ENCODE peak calls at places on chromosomes 4 and X, in six cellular contexts. One of them, this sample, is unnamed.

GRCh38 chrX:102129473-102129872 is 4.0 kb downstream of the TCEAL2 start:
- DNase-seq in Right ventricle myocardium superior: no peak
- DNase-seq in substantia nigra: no peak
- DNase-seq in suprapubic skin: no peak
- DNase-seq in astrocyte of the spinal cord: peak
- DNase-seq in tibial nerve: no peak
- DNase-seq in this sample: peak

GRCh38 chr4:95732061-95732460 is 107.8 kb upstream of the PDHA2 start:
- DNase-seq in suprapubic skin: no peak
- DNase-seq in astrocyte of the spinal cord: peak
- DNase-seq in substantia nigra: no peak
- DNase-seq in Right ventricle myocardium superior: no peak
- DNase-seq in tibial nerve: no peak
- DNase-seq in this sample: peak

GRCh38 chrX:18701621-18702361 is 5.7 kb upstream of the PPEF1 start:
- DNase-seq in suprapubic skin: no peak
- DNase-seq in astrocyte of the spinal cord: peak
- DNase-seq in substantia nigra: no peak
- DNase-seq in tibial nerve: peak
- DNase-seq in Right ventricle myocardium superior: peak
- DNase-seq in this sample: peak

GRCh38 chr4:118279920-118280432 is 72.8 kb downstream of the PRSS12 start:
- DNase-seq in tibial nerve: no peak
- DNase-seq in Right ventricle myocardium superior: no peak
- DNase-seq in substantia nigra: no peak
- DNase-seq in astrocyte of the spinal cord: no peak
- DNase-seq in suprapubic skin: no peak
- DNase-seq in this sample: no peak

GRCh38 chr4:57064811-57065711 is 45.1 kb downstream of the IGFBP7 start:
- DNase-seq in tibial nerve: peak
- DNase-seq in suprapubic skin: no peak
- DNase-seq in astrocyte of the spinal cord: peak
- DNase-seq in Right ventricle myocardium superior: peak
- DNase-seq in substantia nigra: no peak
- DNase-seq in this sample: peak

GRCh38 chr4:107629318-107629717 is 90.7 kb downstream of the PAPSS1 start:
- DNase-seq in astrocyte of the spinal cord: no peak
- DNase-seq in Right ventricle myocardium superior: no peak
- DNase-seq in suprapubic skin: no peak
- DNase-seq in tibial nerve: peak
- DNase-seq in substantia nigra: no peak
- DNase-seq in this sample: no peak

GRCh38 chr4:117096462-117096861 is 11.1 kb upstream of the TRAM1L1 start:
- DNase-seq in astrocyte of the spinal cord: no peak
- DNase-seq in tibial nerve: no peak
- DNase-seq in suprapubic skin: no peak
- DNase-seq in substantia nigra: no peak
- DNase-seq in Right ventricle myocardium superior: no peak
- DNase-seq in this sample: no peak

GRCh38 chr4:139242511-139243051 is 37.4 kb downstream of the MGARP start:
- DNase-seq in Right ventricle myocardium superior: no peak
- DNase-seq in tibial nerve: no peak
- DNase-seq in substantia nigra: no peak
- DNase-seq in suprapubic skin: no peak
- DNase-seq in astrocyte of the spinal cord: peak
- DNase-seq in this sample: peak

GRCh38 chr4:183257808-183258207 is 62.3 kb downstream of the CLDN22 start:
- DNase-seq in Right ventricle myocardium superior: no peak
- DNase-seq in astrocyte of the spinal cord: no peak
- DNase-seq in suprapubic skin: no peak
- DNase-seq in substantia nigra: no peak
- DNase-seq in tibial nerve: no peak
- DNase-seq in this sample: no peak

GRCh38 chr4:10084651-10085320 is 31.8 kb downstream of the WDR1 start:
- DNase-seq in astrocyte of the spinal cord: no peak
- DNase-seq in substantia nigra: no peak
- DNase-seq in tibial nerve: no peak
- DNase-seq in Right ventricle myocardium superior: peak
- DNase-seq in suprapubic skin: no peak
- DNase-seq in this sample: no peak

GRCh38 chr4:68216501-68216900 is 29.0 kb downstream of the TMPRSS11B start:
- DNase-seq in Right ventricle myocardium superior: no peak
- DNase-seq in astrocyte of the spinal cord: no peak
- DNase-seq in tibial nerve: no peak
- DNase-seq in substantia nigra: no peak
- DNase-seq in suprapubic skin: no peak
- DNase-seq in this sample: no peak

GRCh38 chr4:174674305-174674840 is 152.1 kb upstream of the HPGD start:
- DNase-seq in substantia nigra: no peak
- DNase-seq in astrocyte of the spinal cord: no peak
- DNase-seq in tibial nerve: no peak
- DNase-seq in suprapubic skin: no peak
- DNase-seq in Right ventricle myocardium superior: no peak
- DNase-seq in this sample: no peak

GRCh38 chr4:37641352-37641751 is 44.8 kb downstream of the RELL1 start:
- DNase-seq in suprapubic skin: no peak
- DNase-seq in Right ventricle myocardium superior: no peak
- DNase-seq in tibial nerve: no peak
- DNase-seq in substantia nigra: no peak
- DNase-seq in astrocyte of the spinal cord: no peak
- DNase-seq in this sample: no peak